ENCODE peak calls at places on chromosomes 12 and 14, in six cellular contexts. S, D, T, E, I and P are unnamed samples.

GRCh38 chr14:68391292-68392014 is 401.4 kb downstream of the ZFP36L1 start:
- DNase-seq in S (no peak), D (peak; percentile 65), T (no peak), E (no peak), I (peak; percentile 81), P (no peak)

GRCh38 chr14:82009993-82010392 is 476.3 kb upstream of the SEL1L start:
- DNase-seq in S (no peak), D (no peak), T (no peak), E (no peak), I (no peak), P (no peak)

GRCh38 chr12:16962889-16963288 is 356.9 kb upstream of the LMO3 start:
- DNase-seq in S (no peak), D (no peak), T (no peak), E (no peak), I (no peak), P (no peak)

GRCh38 chr14:76977793-76978730 is 50.4 kb downstream of the IRF2BPL start:
- DNase-seq in S (no peak), D (peak; percentile 66), T (no peak), E (peak; percentile 52), I (peak; percentile 88), P (no peak)

GRCh38 chr14:76772300-76773187 is 11.3 kb downstream of the VASH1 start:
- DNase-seq in S (no peak), D (peak; percentile 87), T (no peak), E (no peak), I (peak; percentile 98), P (no peak)

GRCh38 chr14:26794731-26795130 is 196.9 kb upstream of the NOVA1 start:
- DNase-seq in S (no peak), D (no peak), T (no peak), E (no peak), I (peak; percentile 79), P (no peak)

GRCh38 chr12:54587315-54587821 is 1.1 kb downstream of the PPP1R1A start:
- DNase-seq in S (no peak), D (peak; percentile 51), T (no peak), E (peak; percentile 61), I (no peak), P (peak; percentile 43)

GRCh38 chr14:76237349-76237990 is 85.7 kb downstream of the GPATCH2L start:
- DNase-seq in S (no peak), D (no peak), T (no peak), E (no peak), I (no peak), P (no peak)

GRCh38 chr14:91241848-91242247 is 2.7 kb downstream of the GPR68 start:
- DNase-seq in S (no peak), D (no peak), T (peak; percentile 88), E (no peak), I (no peak), P (no peak)

GRCh38 chr14:41875113-41875512 is 268.4 kb downstream of the LRFN5 start:
- DNase-seq in S (no peak), D (no peak), T (no peak), E (no peak), I (no peak), P (no peak)

GRCh38 chr14:99612065-99612736 is 8.2 kb upstream of the CCDC85C start:
- DNase-seq in S (no peak), D (no peak), T (no peak), E (no peak), I (no peak), P (no peak)

GRCh38 chr12:68805592-68806120 is 2.3 kb upstream of the MDM2 start:
- DNase-seq in S (no peak), D (no peak), T (no peak), E (no peak), I (no peak), P (no peak)

GRCh38 chr12:26266881-26267280 is 71.5 kb downstream of the SSPN start:
- DNase-seq in S (no peak), D (no peak), T (no peak), E (no peak), I (no peak), P (no peak)

GRCh38 chr12:90991952-90992465 is 12.8 kb downstream of the EPYC start:
- DNase-seq in S (no peak), D (no peak), T (no peak), E (no peak), I (no peak), P (no peak)

GRCh38 chr14:94575730-94576585 is 5.3 kb upstream of the SERPINA5 start:
- DNase-seq in S (no peak), D (no peak), T (no peak), E (no peak), I (peak; percentile 68), P (no peak)

GRCh38 chr14:61475316-61475715 is 153.9 kb downstream of the PRKCH start:
- DNase-seq in S (no peak), D (peak; percentile 40), T (peak; percentile 91), E (peak; percentile 67), I (peak; percentile 91), P (no peak)

GRCh38 chr12:100138048-100138907 is 4.4 kb downstream of the BLTP3B start:
- DNase-seq in S (no peak), D (no peak), T (peak; percentile 59), E (no peak), I (peak; percentile 34), P (no peak)

GRCh38 chr14:58690801-58691516 is 53.2 kb downstream of the DACT1 start:
- DNase-seq in S (no peak), D (no peak), T (no peak), E (no peak), I (no peak), P (no peak)

GRCh38 chr12:43847427-43847826 is 11.5 kb downstream of the TMEM117 start:
- DNase-seq in S (no peak), D (no peak), T (no peak), E (no peak), I (peak; percentile 22), P (no peak)

GRCh38 chr14:74658535-74659130 is 46.6 kb upstream of the LTBP2 start:
- DNase-seq in S (no peak), D (no peak), T (no peak), E (no peak), I (peak; percentile 64), P (no peak)

GRCh38 chr14:34113051-34113511 is 162.2 kb upstream of the EGLN3 start:
- DNase-seq in S (no peak), D (no peak), T (no peak), E (no peak), I (peak; percentile 25), P (no peak)

DNA sequence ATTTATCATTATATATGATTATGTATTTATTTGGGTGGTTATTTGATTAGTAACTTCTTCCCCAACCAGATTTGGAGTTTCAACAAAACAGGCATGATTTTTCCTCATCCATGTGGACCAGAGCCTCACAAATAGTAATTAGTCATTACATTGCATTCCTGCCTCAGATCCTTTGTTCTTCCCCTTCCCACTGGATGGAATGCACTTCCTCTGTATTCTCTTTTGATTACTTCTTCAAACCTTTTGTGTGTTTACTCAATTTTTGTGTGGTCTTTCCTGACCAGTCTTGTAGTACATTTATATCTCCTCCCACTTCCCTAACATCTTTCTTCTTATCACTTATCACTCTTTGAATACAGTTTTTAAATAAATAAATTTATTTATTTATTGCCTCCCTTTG is 15.5 kb downstream of the SYT1 start:
- DNase-seq in S (no peak), D (no peak), T (no peak), E (no peak), I (peak; percentile 43), P (no peak)
- TF ChIP-seq CTCF in S (no peak), D (no peak), T (no peak), E (no peak), I (no peak), P (no peak)

DNA sequence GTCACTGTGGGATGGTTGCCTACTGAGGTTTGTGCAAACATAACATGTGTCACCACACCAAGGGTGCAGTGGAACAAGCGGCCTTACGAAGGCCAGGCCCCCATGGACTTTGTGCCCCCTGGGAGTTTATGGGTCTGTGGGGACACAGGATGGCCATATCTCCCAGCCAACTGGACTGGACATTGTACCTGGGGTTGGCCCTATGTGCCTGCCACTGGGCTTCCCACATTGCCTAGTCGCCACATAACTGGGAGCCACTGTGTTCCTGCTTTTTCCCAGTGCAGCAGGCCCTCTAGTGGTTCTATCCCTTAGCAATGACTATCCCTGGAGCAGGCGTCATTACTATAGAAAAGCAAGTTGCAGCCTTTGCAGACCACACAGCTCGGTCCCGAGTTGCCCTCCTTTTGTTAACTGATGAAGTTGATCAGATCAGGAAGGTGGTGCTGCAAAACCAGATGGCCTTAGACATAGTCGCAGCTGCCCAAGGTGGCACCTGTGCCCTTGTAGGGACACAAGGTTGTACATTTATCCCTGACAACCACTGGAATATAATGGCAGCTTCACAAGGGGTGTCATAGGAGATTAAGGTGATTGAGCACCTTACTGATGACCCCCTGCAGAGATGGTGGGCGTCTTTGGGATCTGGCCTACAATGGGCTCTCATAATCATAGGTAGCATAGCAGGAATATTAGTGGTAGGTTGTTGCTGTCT is 15.2 kb upstream of the RNASE12 start:
- DNase-seq in S (no peak), D (peak; percentile 27), T (no peak), E (peak; percentile 79), I (peak; percentile 70), P (no peak)
- TF ChIP-seq CTCF in S (no peak), D (peak; percentile 21), T (peak; percentile 59), E (peak; percentile 95), I (peak; percentile 91), P (peak; percentile 26)

GRCh38 chr12:2640281-2640680 is 154.5 kb upstream of the FKBP4 start:
- DNase-seq in S (no peak), D (no peak), T (no peak), E (no peak), I (no peak), P (no peak)
- TF ChIP-seq CTCF in S (no peak), D (no peak), T (no peak), E (peak; percentile 4), I (no peak), P (no peak)

GRCh38 chr14:55026441-55026792 is 482 bp downstream of the WDHD1 start:
- DNase-seq in S (no peak), D (no peak), T (no peak), E (no peak), I (no peak), P (no peak)

GRCh38 chr14:55028066-55028465 is 1.0 kb downstream of the SOCS4 start:
- DNase-seq in S (no peak), D (no peak), T (peak; percentile 22), E (no peak), I (peak; percentile 14), P (no peak)

GRCh38 chr14:55025948-55026347 is 951 bp downstream of the WDHD1 start:
- DNase-seq in S (no peak), D (no peak), T (no peak), E (no peak), I (no peak), P (no peak)

GRCh38 chr14:55028476-55028875 is 1.4 kb downstream of the SOCS4 start:
- DNase-seq in S (no peak), D (no peak), T (no peak), E (no peak), I (no peak), P (no peak)

GRCh38 chr14:55026793-55027560 is at the start of the genes SOCS4 and WDHD1:
- DNase-seq in S (peak; percentile 93), D (peak; percentile 95), T (peak; percentile 95), E (peak; percentile 89), I (peak; percentile 93), P (peak; percentile 97)
- TF ChIP-seq CTCF in S (peak; percentile 45), D (no peak), T (no peak), E (peak; percentile 65), I (no peak), P (no peak)